ENCODE peak calls at places on chromosomes 13 and 19, in nine cellular contexts. One of them, this sample, is unnamed.

GRCh38 chr19:57667220-57667619 is 1.5 kb upstream of the ZSCAN4 start:
- DNase-seq in CD8-positive, alpha-beta T cell: no peak
- DNase-seq in foreskin fibroblast: no peak
- DNase-seq in fibroblast of pulmonary artery: no peak
- DNase-seq in breast epithelium: no peak
- DNase-seq in fibroblast of the aortic adventitia: no peak
- DNase-seq in OCI-LY7: no peak
- DNase-seq in naive thymus-derived CD4-positive, alpha-beta T cell: no peak
- DNase-seq in fibroblast of lung: no peak
- DNase-seq in this sample: no peak

GRCh38 chr13:111589321-111589720 is 268.9 kb downstream of the TEX29 start:
- DNase-seq in fibroblast of the aortic adventitia: no peak
- DNase-seq in fibroblast of pulmonary artery: no peak
- DNase-seq in OCI-LY7: no peak
- DNase-seq in naive thymus-derived CD4-positive, alpha-beta T cell: no peak
- DNase-seq in fibroblast of lung: no peak
- DNase-seq in CD8-positive, alpha-beta T cell: no peak
- DNase-seq in breast epithelium: no peak
- DNase-seq in foreskin fibroblast: no peak
- DNase-seq in this sample: no peak

GRCh38 chr13:79225487-79226232 is 180.4 kb downstream of the RBM26 start:
- DNase-seq in fibroblast of the aortic adventitia: no peak
- DNase-seq in CD8-positive, alpha-beta T cell: no peak
- DNase-seq in OCI-LY7: no peak
- DNase-seq in naive thymus-derived CD4-positive, alpha-beta T cell: no peak
- DNase-seq in foreskin fibroblast: no peak
- DNase-seq in fibroblast of lung: no peak
- DNase-seq in fibroblast of pulmonary artery: peak; percentile 1
- DNase-seq in breast epithelium: no peak
- DNase-seq in this sample: no peak

GRCh38 chr19:53132231-53132991 is at the start of gene ZNF415:
- DNase-seq in fibroblast of the aortic adventitia: peak; percentile 47
- DNase-seq in fibroblast of pulmonary artery: peak; percentile 57
- DNase-seq in naive thymus-derived CD4-positive, alpha-beta T cell: peak; percentile 18
- DNase-seq in foreskin fibroblast: peak; percentile 69
- DNase-seq in breast epithelium: peak; percentile 75
- DNase-seq in fibroblast of lung: peak; percentile 69
- DNase-seq in CD8-positive, alpha-beta T cell: peak; percentile 15
- DNase-seq in OCI-LY7: no peak
- DNase-seq in this sample: no peak

GRCh38 chr13:85013006-85013405 is 786.2 kb downstream of the SLITRK6 start:
- DNase-seq in fibroblast of pulmonary artery: no peak
- DNase-seq in foreskin fibroblast: no peak
- DNase-seq in breast epithelium: no peak
- DNase-seq in OCI-LY7: no peak
- DNase-seq in fibroblast of lung: no peak
- DNase-seq in naive thymus-derived CD4-positive, alpha-beta T cell: no peak
- DNase-seq in CD8-positive, alpha-beta T cell: no peak
- DNase-seq in fibroblast of the aortic adventitia: no peak
- DNase-seq in this sample: no peak

GRCh38 chr13:111652676-111653075 is 332.2 kb downstream of the TEX29 start:
- DNase-seq in CD8-positive, alpha-beta T cell: no peak
- DNase-seq in OCI-LY7: no peak
- DNase-seq in fibroblast of the aortic adventitia: no peak
- DNase-seq in foreskin fibroblast: no peak
- DNase-seq in fibroblast of lung: no peak
- DNase-seq in naive thymus-derived CD4-positive, alpha-beta T cell: no peak
- DNase-seq in fibroblast of pulmonary artery: no peak
- DNase-seq in breast epithelium: no peak
- DNase-seq in this sample: no peak

GRCh38 chr19:40672573-40673299 is 17.7 kb downstream of the NUMBL start:
- DNase-seq in fibroblast of pulmonary artery: no peak
- DNase-seq in OCI-LY7: no peak
- DNase-seq in fibroblast of the aortic adventitia: no peak
- DNase-seq in CD8-positive, alpha-beta T cell: no peak
- DNase-seq in breast epithelium: no peak
- DNase-seq in naive thymus-derived CD4-positive, alpha-beta T cell: no peak
- DNase-seq in fibroblast of lung: no peak
- DNase-seq in foreskin fibroblast: no peak
- DNase-seq in this sample: no peak

GRCh38 chr13:51728275-51728673 is 75.7 kb downstream of the DHRS12 start:
- DNase-seq in breast epithelium: no peak
- DNase-seq in CD8-positive, alpha-beta T cell: no peak
- DNase-seq in OCI-LY7: no peak
- DNase-seq in fibroblast of the aortic adventitia: no peak
- DNase-seq in fibroblast of lung: no peak
- DNase-seq in fibroblast of pulmonary artery: no peak
- DNase-seq in foreskin fibroblast: no peak
- DNase-seq in naive thymus-derived CD4-positive, alpha-beta T cell: no peak
- DNase-seq in this sample: no peak

GRCh38 chr13:102729560-102730275 is 34.9 kb upstream of the METTL21C start:
- DNase-seq in fibroblast of lung: peak; percentile 67
- DNase-seq in foreskin fibroblast: peak; percentile 57
- DNase-seq in naive thymus-derived CD4-positive, alpha-beta T cell: no peak
- DNase-seq in CD8-positive, alpha-beta T cell: no peak
- DNase-seq in OCI-LY7: no peak
- DNase-seq in breast epithelium: no peak
- DNase-seq in fibroblast of the aortic adventitia: peak; percentile 87
- DNase-seq in fibroblast of pulmonary artery: peak; percentile 91
- DNase-seq in this sample: no peak

GRCh38 chr13:107554355-107554905 is 660.9 kb downstream of the LIG4 start:
- DNase-seq in fibroblast of the aortic adventitia: no peak
- DNase-seq in foreskin fibroblast: no peak
- DNase-seq in CD8-positive, alpha-beta T cell: no peak
- DNase-seq in naive thymus-derived CD4-positive, alpha-beta T cell: no peak
- DNase-seq in fibroblast of lung: no peak
- DNase-seq in fibroblast of pulmonary artery: no peak
- DNase-seq in breast epithelium: no peak
- DNase-seq in OCI-LY7: no peak
- DNase-seq in this sample: no peak

GRCh38 chr19:29415507-29415906 is 110.3 kb upstream of the VSTM2B start:
- DNase-seq in fibroblast of the aortic adventitia: no peak
- DNase-seq in fibroblast of pulmonary artery: no peak
- DNase-seq in breast epithelium: no peak
- DNase-seq in fibroblast of lung: no peak
- DNase-seq in CD8-positive, alpha-beta T cell: no peak
- DNase-seq in OCI-LY7: no peak
- DNase-seq in naive thymus-derived CD4-positive, alpha-beta T cell: no peak
- DNase-seq in foreskin fibroblast: no peak
- DNase-seq in this sample: no peak

GRCh38 chr13:67148219-67148583 is 81.9 kb downstream of the PCDH9 start:
- DNase-seq in fibroblast of pulmonary artery: peak; percentile 67
- DNase-seq in naive thymus-derived CD4-positive, alpha-beta T cell: no peak
- DNase-seq in fibroblast of the aortic adventitia: peak; percentile 41
- DNase-seq in foreskin fibroblast: peak; percentile 34
- DNase-seq in OCI-LY7: no peak
- DNase-seq in breast epithelium: no peak
- DNase-seq in fibroblast of lung: peak; percentile 66
- DNase-seq in CD8-positive, alpha-beta T cell: no peak
- DNase-seq in this sample: no peak

GRCh38 chr13:77660841-77661250 is 36.6 kb upstream of the SLAIN1 start:
- DNase-seq in naive thymus-derived CD4-positive, alpha-beta T cell: no peak
- DNase-seq in fibroblast of lung: no peak
- DNase-seq in CD8-positive, alpha-beta T cell: no peak
- DNase-seq in foreskin fibroblast: no peak
- DNase-seq in breast epithelium: no peak
- DNase-seq in OCI-LY7: no peak
- DNase-seq in fibroblast of the aortic adventitia: no peak
- DNase-seq in fibroblast of pulmonary artery: no peak
- DNase-seq in this sample: no peak

GRCh38 chr13:35471466-35472307 is 4.8 kb downstream of the MAB21L1 start:
- DNase-seq in fibroblast of pulmonary artery: peak; percentile 14
- DNase-seq in fibroblast of the aortic adventitia: peak; percentile 49
- DNase-seq in CD8-positive, alpha-beta T cell: no peak
- DNase-seq in foreskin fibroblast: peak; percentile 52
- DNase-seq in fibroblast of lung: no peak
- DNase-seq in naive thymus-derived CD4-positive, alpha-beta T cell: no peak
- DNase-seq in OCI-LY7: no peak
- DNase-seq in breast epithelium: no peak
- DNase-seq in this sample: no peak

GRCh38 chr13:39900106-39900750 is 244.8 kb downstream of the COG6 start:
- DNase-seq in fibroblast of lung: peak; percentile 74
- DNase-seq in foreskin fibroblast: no peak
- DNase-seq in fibroblast of the aortic adventitia: peak; percentile 93
- DNase-seq in OCI-LY7: no peak
- DNase-seq in fibroblast of pulmonary artery: peak; percentile 70
- DNase-seq in naive thymus-derived CD4-positive, alpha-beta T cell: no peak
- DNase-seq in CD8-positive, alpha-beta T cell: no peak
- DNase-seq in breast epithelium: no peak
- DNase-seq in this sample: no peak

GRCh38 chr19:7979559-7979958 is 25.9 kb downstream of the ELAVL1 start:
- DNase-seq in fibroblast of pulmonary artery: no peak
- DNase-seq in CD8-positive, alpha-beta T cell: no peak
- DNase-seq in fibroblast of lung: no peak
- DNase-seq in breast epithelium: no peak
- DNase-seq in OCI-LY7: no peak
- DNase-seq in foreskin fibroblast: no peak
- DNase-seq in fibroblast of the aortic adventitia: no peak
- DNase-seq in naive thymus-derived CD4-positive, alpha-beta T cell: no peak
- DNase-seq in this sample: no peak

DNA sequence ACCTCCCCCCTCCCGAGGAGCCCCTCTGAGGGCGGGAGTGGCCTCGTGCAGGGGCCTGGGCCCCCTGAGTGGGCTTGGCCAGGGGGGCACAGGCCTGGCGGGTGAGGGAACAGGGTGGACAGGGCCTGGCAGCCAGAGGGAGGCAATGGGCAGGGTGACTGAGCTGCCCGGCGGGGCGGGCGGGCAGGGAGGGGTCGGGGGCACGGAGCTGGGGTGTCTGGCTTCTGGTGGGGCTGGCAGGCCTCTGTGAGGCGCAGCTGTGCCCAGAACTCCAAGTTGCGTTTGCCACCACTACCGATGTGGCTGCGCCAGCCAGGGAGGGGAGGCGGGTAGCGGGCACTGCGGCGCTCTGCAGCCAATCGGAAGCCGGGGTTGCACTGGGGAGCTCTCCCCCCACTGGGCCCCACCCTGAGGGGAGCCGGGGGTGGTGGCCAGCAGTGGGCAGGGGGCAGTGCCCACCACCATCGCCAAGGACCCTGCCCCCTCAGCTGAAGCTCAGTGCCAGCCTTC is 7.2 kb downstream of the NFIX start:
- DNase-seq in breast epithelium: peak; percentile 75
- DNase-seq in fibroblast of the aortic adventitia: no peak
- DNase-seq in fibroblast of lung: no peak
- DNase-seq in naive thymus-derived CD4-positive, alpha-beta T cell: no peak
- DNase-seq in OCI-LY7: no peak
- DNase-seq in fibroblast of pulmonary artery: no peak
- DNase-seq in foreskin fibroblast: no peak
- DNase-seq in CD8-positive, alpha-beta T cell: no peak
- DNase-seq in this sample: no peak
- H3K4me3 ChIP-seq in breast epithelium: peak overlapping the region; percentile 33
- H3K4me3 ChIP-seq in fibroblast of the aortic adventitia: peak overlapping the region; percentile 50
- H3K4me3 ChIP-seq in fibroblast of lung: peak overlapping the region; percentile 49
- H3K4me3 ChIP-seq in naive thymus-derived CD4-positive, alpha-beta T cell: no peak overlapping the region
- H3K4me3 ChIP-seq in OCI-LY7: no peak overlapping the region
- H3K4me3 ChIP-seq in fibroblast of pulmonary artery: no peak overlapping the region
- H3K4me3 ChIP-seq in foreskin fibroblast: peak overlapping the region; percentile 41
- H3K4me3 ChIP-seq in CD8-positive, alpha-beta T cell: no peak overlapping the region
- H3K4me3 ChIP-seq in this sample: no peak overlapping the region

GRCh38 chr13:27952931-27953670 is 16.0 kb downstream of the CDX2 start:
- DNase-seq in fibroblast of pulmonary artery: no peak
- DNase-seq in naive thymus-derived CD4-positive, alpha-beta T cell: no peak
- DNase-seq in fibroblast of the aortic adventitia: no peak
- DNase-seq in CD8-positive, alpha-beta T cell: no peak
- DNase-seq in fibroblast of lung: no peak
- DNase-seq in foreskin fibroblast: no peak
- DNase-seq in breast epithelium: no peak
- DNase-seq in OCI-LY7: no peak
- DNase-seq in this sample: no peak
- H3K4me3 ChIP-seq in fibroblast of pulmonary artery: peak overlapping the region; percentile 30
- H3K4me3 ChIP-seq in naive thymus-derived CD4-positive, alpha-beta T cell: no peak overlapping the region
- H3K4me3 ChIP-seq in fibroblast of the aortic adventitia: no peak overlapping the region
- H3K4me3 ChIP-seq in CD8-positive, alpha-beta T cell: peak overlapping the region; percentile 53
- H3K4me3 ChIP-seq in fibroblast of lung: peak overlapping the region; percentile 55
- H3K4me3 ChIP-seq in foreskin fibroblast: no peak overlapping the region
- H3K4me3 ChIP-seq in breast epithelium: peak overlapping the region; percentile 32
- H3K4me3 ChIP-seq in OCI-LY7: no peak overlapping the region
- H3K4me3 ChIP-seq in this sample: no peak overlapping the region

DNA sequence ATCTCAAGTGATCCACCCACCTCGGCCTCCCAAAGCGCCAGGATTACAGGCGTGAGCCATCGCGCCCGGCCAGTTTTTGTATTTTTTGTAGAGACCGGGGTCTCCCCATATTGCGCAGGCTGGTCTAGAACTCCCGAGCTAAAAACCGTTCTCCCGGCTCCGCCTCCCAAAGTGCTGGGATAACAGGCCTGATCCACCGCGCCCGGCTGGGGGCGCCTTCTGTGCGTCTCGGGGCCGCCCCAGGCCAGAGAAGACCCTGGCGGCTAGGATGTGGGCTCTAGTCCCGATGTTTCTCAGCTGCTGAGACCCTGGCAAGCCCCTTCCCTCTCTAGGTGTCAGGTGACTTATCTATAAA is 3.6 kb downstream of the ARHGAP45 start:
- DNase-seq in breast epithelium: no peak
- DNase-seq in fibroblast of pulmonary artery: no peak
- DNase-seq in fibroblast of the aortic adventitia: no peak
- DNase-seq in fibroblast of lung: no peak
- DNase-seq in naive thymus-derived CD4-positive, alpha-beta T cell: no peak
- DNase-seq in CD8-positive, alpha-beta T cell: no peak
- DNase-seq in OCI-LY7: no peak
- DNase-seq in foreskin fibroblast: no peak
- DNase-seq in this sample: no peak
- H3K4me3 ChIP-seq in breast epithelium: no peak overlapping the region
- H3K4me3 ChIP-seq in fibroblast of pulmonary artery: no peak overlapping the region
- H3K4me3 ChIP-seq in fibroblast of the aortic adventitia: no peak overlapping the region
- H3K4me3 ChIP-seq in fibroblast of lung: no peak overlapping the region
- H3K4me3 ChIP-seq in naive thymus-derived CD4-positive, alpha-beta T cell: no peak overlapping the region
- H3K4me3 ChIP-seq in CD8-positive, alpha-beta T cell: no peak overlapping the region
- H3K4me3 ChIP-seq in OCI-LY7: no peak overlapping the region
- H3K4me3 ChIP-seq in foreskin fibroblast: no peak overlapping the region
- H3K4me3 ChIP-seq in this sample: no peak overlapping the region

DNA sequence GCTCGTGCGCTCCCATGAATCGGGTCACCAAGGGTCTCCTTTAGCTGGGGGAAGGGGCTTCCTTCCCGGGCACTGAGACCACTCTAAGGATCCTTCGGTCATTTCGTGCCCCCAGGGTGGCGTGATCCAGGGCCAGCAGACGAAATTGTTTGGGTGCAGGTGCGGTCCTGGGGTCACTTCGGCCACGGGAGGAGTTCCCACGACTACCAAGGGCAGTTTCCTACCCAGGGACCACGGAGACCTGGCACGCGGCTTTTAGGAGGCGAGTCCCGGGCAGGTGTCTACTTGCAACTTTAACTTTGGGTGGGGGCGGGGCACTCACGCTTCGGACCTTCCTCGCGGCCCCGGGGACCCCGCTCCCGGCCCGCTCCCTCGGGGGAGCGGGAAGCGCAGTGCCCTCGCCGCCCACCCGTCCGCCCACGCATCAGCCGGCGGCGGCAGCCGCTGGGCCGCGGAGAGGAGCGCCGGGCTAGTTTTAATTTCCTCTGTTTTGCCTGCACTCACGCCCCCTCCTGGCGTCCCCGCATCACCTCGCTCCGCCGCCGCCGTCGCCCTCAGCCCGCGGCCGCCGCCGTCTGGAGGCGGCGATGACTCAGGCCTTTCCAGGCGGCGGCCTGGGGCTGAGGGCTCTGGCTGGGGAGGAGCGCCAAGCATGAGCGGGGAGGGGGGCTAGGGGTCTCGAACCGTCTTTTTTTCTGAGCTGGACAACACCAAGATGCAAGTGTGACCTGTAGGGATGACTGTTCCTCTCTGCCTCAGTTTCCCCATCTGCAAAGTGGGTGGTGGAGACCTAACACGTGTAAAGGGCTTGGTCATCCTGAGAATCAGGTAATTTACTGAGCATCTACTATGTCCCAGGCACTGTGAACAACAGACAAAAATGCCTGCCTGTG is 21.8 kb downstream of the OLFM2 start:
- DNase-seq in OCI-LY7: peak; percentile 76
- DNase-seq in breast epithelium: peak; percentile 58
- DNase-seq in fibroblast of the aortic adventitia: peak; percentile 58
- DNase-seq in naive thymus-derived CD4-positive, alpha-beta T cell: peak; percentile 59
- DNase-seq in fibroblast of lung: peak; percentile 77
- DNase-seq in foreskin fibroblast: peak; percentile 73
- DNase-seq in CD8-positive, alpha-beta T cell: peak; percentile 72
- DNase-seq in fibroblast of pulmonary artery: peak; percentile 78
- DNase-seq in this sample: peak; percentile 56
- H3K4me3 ChIP-seq in OCI-LY7: peak overlapping the region; percentile 65
- H3K4me3 ChIP-seq in breast epithelium: peak overlapping the region; percentile 44
- H3K4me3 ChIP-seq in fibroblast of the aortic adventitia: peak overlapping the region; percentile 55
- H3K4me3 ChIP-seq in naive thymus-derived CD4-positive, alpha-beta T cell: peak overlapping the region; percentile 64
- H3K4me3 ChIP-seq in fibroblast of lung: peak overlapping the region; percentile 53
- H3K4me3 ChIP-seq in foreskin fibroblast: peak overlapping the region; percentile 49
- H3K4me3 ChIP-seq in CD8-positive, alpha-beta T cell: peak overlapping the region; percentile 66
- H3K4me3 ChIP-seq in fibroblast of pulmonary artery: peak overlapping the region; percentile 52
- H3K4me3 ChIP-seq in this sample: peak overlapping the region; percentile 56

This sample was measured in Jurkat, Clone E6-1.